ENCODE peak calls at places on chromosomes 7 and 10, in nine cellular contexts. S, C, Z, K, M, T, L, P and D are unnamed samples.

GRCh38 chr10:6037422-6037821 is 24.7 kb downstream of the IL2RA start:
- DNase-seq in S (no peak), C (no peak), Z (no peak), K (no peak), M (no peak), T (no peak), L (no peak), P (no peak), D (no peak)

GRCh38 chr10:124671486-124672075 is 72.6 kb downstream of the FAM53B start:
- DNase-seq in S (peak; percentile 61), C (no peak), Z (peak; percentile 78), K (no peak), M (no peak), T (peak; percentile 53), L (peak; percentile 72), P (no peak), D (peak; percentile 76)

GRCh38 chr10:88865281-88865876 is 13.7 kb upstream of the ANKRD22 start:
- DNase-seq in S (peak; percentile 54), C (no peak), Z (no peak), K (no peak), M (no peak), T (peak; percentile 39), L (no peak), P (no peak), D (no peak)

GRCh38 chr7:37784015-37784414 is 64.4 kb upstream of the NME8 start:
- DNase-seq in S (no peak), C (no peak), Z (no peak), K (no peak), M (no peak), T (no peak), L (no peak), P (no peak), D (no peak)

GRCh38 chr10:124345521-124345920 is 73.2 kb downstream of the OAT start:
- DNase-seq in S (no peak), C (no peak), Z (no peak), K (no peak), M (no peak), T (no peak), L (no peak), P (no peak), D (no peak)

GRCh38 chr10:126278846-126279245 is 109.4 kb downstream of the ADAM12 start:
- DNase-seq in S (peak; percentile 62), C (no peak), Z (no peak), K (no peak), M (no peak), T (no peak), L (no peak), P (no peak), D (no peak)

GRCh38 chr10:78744521-78745090 is 324.2 kb upstream of the ZMIZ1 start:
- DNase-seq in S (no peak), C (no peak), Z (no peak), K (no peak), M (no peak), T (no peak), L (no peak), P (no peak), D (no peak)

GRCh38 chr7:54785261-54785660 is 26.2 kb upstream of the SEC61G start:
- DNase-seq in S (no peak), C (no peak), Z (no peak), K (no peak), M (no peak), T (no peak), L (no peak), P (no peak), D (no peak)

GRCh38 chr10:87771871-87772500 is 46.0 kb downstream of the ATAD1 start:
- DNase-seq in S (peak; percentile 46), C (peak; percentile 6), Z (peak; percentile 11), K (peak; percentile 39), M (no peak), T (peak; percentile 57), L (no peak), P (no peak), D (peak; percentile 21)

GRCh38 chr7:23261843-23262452 is 15.4 kb downstream of the GPNMB start:
- DNase-seq in S (peak; percentile 72), C (peak; percentile 70), Z (peak; percentile 59), K (peak; percentile 72), M (peak; percentile 44), T (peak; percentile 80), L (peak; percentile 65), P (peak; percentile 17), D (peak; percentile 65)

GRCh38 chr10:12589271-12589670 is 239.9 kb downstream of the CAMK1D start:
- DNase-seq in S (no peak), C (no peak), Z (no peak), K (no peak), M (no peak), T (no peak), L (no peak), P (no peak), D (no peak)

GRCh38 chr7:34727464-34727995 is 69.5 kb downstream of the NPSR1 start:
- DNase-seq in S (no peak), C (peak; percentile 64), Z (no peak), K (no peak), M (no peak), T (no peak), L (no peak), P (no peak), D (no peak)

GRCh38 chr7:68199951-68200660 is 1203.5 kb downstream of the TYW1 start:
- DNase-seq in S (no peak), C (no peak), Z (no peak), K (no peak), M (no peak), T (no peak), L (no peak), P (no peak), D (no peak)

GRCh38 chr10:8811201-8811600 is 756.7 kb downstream of the GATA3 start:
- DNase-seq in S (no peak), C (no peak), Z (no peak), K (no peak), M (no peak), T (peak; percentile 1), L (no peak), P (no peak), D (no peak)

GRCh38 chr10:79066460-79067240 is 2.1 kb upstream of the ZMIZ1 start:
- DNase-seq in S (peak; percentile 51), C (no peak), Z (peak; percentile 87), K (peak; percentile 32), M (no peak), T (peak; percentile 48), L (peak; percentile 35), P (no peak), D (peak; percentile 56)

GRCh38 chr7:2478387-2478760 is 2.2 kb upstream of the GRIFIN start:
- DNase-seq in S (peak; percentile 38), C (peak; percentile 11), Z (peak; percentile 59), K (no peak), M (no peak), T (no peak), L (peak; percentile 72), P (no peak), D (peak; percentile 53)

GRCh38 chr7:100890640-100891521 is 1.4 kb upstream of the UFSP1 start:
- DNase-seq in S (no peak), C (no peak), Z (no peak), K (no peak), M (no peak), T (no peak), L (no peak), P (no peak), D (no peak)

GRCh38 chr7:68706291-68706690 is 892.0 kb upstream of the AUTS2 start:
- DNase-seq in S (peak; percentile 57), C (no peak), Z (no peak), K (no peak), M (no peak), T (peak; percentile 85), L (no peak), P (no peak), D (no peak)

GRCh38 chr7:1883834-1884582 is 213.9 kb downstream of the ELFN1 start:
- DNase-seq in S (no peak), C (no peak), Z (no peak), K (peak; percentile 15), M (no peak), T (no peak), L (no peak), P (no peak), D (no peak)

GRCh38 chr7:2048531-2048930 is 184.2 kb downstream of the MAD1L1 start:
- DNase-seq in S (no peak), C (no peak), Z (no peak), K (no peak), M (no peak), T (no peak), L (peak; percentile 35), P (no peak), D (no peak)

GRCh38 chr10:31940839-31941653 is 12.4 kb upstream of the ARHGAP12 start:
- DNase-seq in S (peak; percentile 86), C (no peak), Z (no peak), K (peak; percentile 99), M (no peak), T (peak; percentile 96), L (no peak), P (no peak), D (peak; percentile 90)

GRCh38 chr10:127196227-127196954 is at the start of gene INSYN2A:
- DNase-seq in S (peak; percentile 60), C (no peak), Z (peak; percentile 67), K (peak; percentile 71), M (no peak), T (peak; percentile 69), L (no peak), P (no peak), D (peak; percentile 20)

GRCh38 chr7:75734586-75735047 is 4.1 kb downstream of the HIP1 start:
- DNase-seq in S (peak; percentile 62), C (no peak), Z (no peak), K (peak; percentile 74), M (no peak), T (peak; percentile 46), L (no peak), P (no peak), D (no peak)

GRCh38 chr10:5533098-5533731 is 8.5 kb downstream of the CALML3 start:
- DNase-seq in S (no peak), C (no peak), Z (no peak), K (no peak), M (no peak), T (no peak), L (peak; percentile 28), P (no peak), D (no peak)

GRCh38 chr7:17646181-17646956 is 293.9 kb downstream of the SNX13 start:
- DNase-seq in S (peak; percentile 76), C (no peak), Z (no peak), K (peak; percentile 45), M (no peak), T (peak; percentile 34), L (no peak), P (no peak), D (peak; percentile 60)